ENCODE peak calls at places on chromosomes 5 and 9, in nine cellular contexts. P, Y, T, E, J, V, Z, B and G are unnamed samples.

GRCh38 chr5:10519729-10520128 is 44.1 kb upstream of the ANKRD33B start:
- DNase-seq in E (no peak), J (no peak), P (no peak), Z (no peak), T (no peak), Y (no peak), V (no peak), B (no peak), G (no peak)

GRCh38 chr5:170597109-170597741 is 93.4 kb downstream of the KCNIP1 start:
- DNase-seq in Y (peak; percentile 90), Z (no peak), V (no peak), P (no peak), B (no peak), E (no peak), T (no peak), J (no peak), G (no peak)

GRCh38 chr5:159184858-159185381 is 24.4 kb downstream of the RNF145 start:
- DNase-seq in T (no peak), B (no peak), J (no peak), E (no peak), Z (no peak), Y (peak; percentile 90), V (no peak), P (no peak), G (no peak)

GRCh38 chr5:136026636-136027035 is 2.2 kb upstream of the TGFBI start:
- DNase-seq in J (no peak), T (no peak), P (no peak), Z (peak; percentile 25), B (no peak), E (no peak), V (no peak), Y (no peak), G (no peak)

GRCh38 chr5:102130386-102130785 is 165.7 kb downstream of the SLCO4C1 start:
- DNase-seq in T (no peak), Z (no peak), J (no peak), E (no peak), B (no peak), Y (no peak), V (no peak), P (no peak), G (no peak)

GRCh38 chr9:137828527-137829259 is 48.9 kb upstream of the CACNA1B start:
- DNase-seq in J (no peak), V (no peak), Y (no peak), P (no peak), Z (no peak), T (no peak), B (peak; percentile 16), E (no peak), G (no peak)

GRCh38 chr5:140336388-140336787 is 10.0 kb downstream of the HBEGF start:
- DNase-seq in B (no peak), Y (no peak), Z (no peak), P (no peak), T (peak; percentile 49), V (no peak), J (no peak), E (peak; percentile 38), G (no peak)

GRCh38 chr9:129198737-129199435 is 20.8 kb upstream of the IER5L start:
- DNase-seq in B (no peak), P (no peak), Z (no peak), J (no peak), V (no peak), T (no peak), E (no peak), Y (no peak), G (no peak)

GRCh38 chr5:147554285-147554817 is 44.5 kb upstream of the DPYSL3 start:
- DNase-seq in E (no peak), P (no peak), Y (no peak), J (no peak), V (no peak), Z (no peak), T (no peak), B (no peak), G (no peak)

GRCh38 chr5:179819296-179820126 is 1.2 kb upstream of the SQSTM1 start:
- DNase-seq in Y (peak; percentile 86), T (peak; percentile 82), J (peak; percentile 48), E (peak; percentile 67), V (no peak), Z (peak; percentile 86), P (peak; percentile 41), B (no peak), G (no peak)

GRCh38 chr5:121273818-121274433 is 577.8 kb upstream of the FTMT start:
- DNase-seq in Z (no peak), B (no peak), E (no peak), P (no peak), J (no peak), V (no peak), T (no peak), Y (peak; percentile 72), G (no peak)

GRCh38 chr5:150612905-150613670 is 27.4 kb upstream of the SYNPO start:
- DNase-seq in Y (no peak), B (no peak), E (no peak), Z (no peak), V (no peak), T (peak; percentile 64), P (no peak), J (no peak), G (no peak)

GRCh38 chr5:149061341-149061740 is 1.5 kb downstream of the SH3TC2 start:
- DNase-seq in Y (no peak), Z (no peak), B (no peak), T (no peak), E (no peak), J (no peak), P (no peak), V (no peak), G (no peak)

GRCh38 chr5:40410939-40411635 is 268.6 kb upstream of the PTGER4 start:
- DNase-seq in Z (no peak), T (no peak), Y (no peak), V (no peak), B (no peak), J (no peak), P (no peak), E (no peak), G (no peak)

GRCh38 chr9:11158676-11159075 is 545.9 kb upstream of the PTPRD start:
- DNase-seq in J (no peak), P (no peak), Y (no peak), T (no peak), B (no peak), Z (no peak), E (no peak), V (no peak), G (no peak)

GRCh38 chr9:37025381-37026084 is 8.5 kb downstream of the PAX5 start:
- DNase-seq in B (no peak), P (no peak), Z (no peak), V (no peak), Y (no peak), T (no peak), J (no peak), E (no peak), G (no peak)

GRCh38 chr9:112061152-112061740 is 113.9 kb downstream of the SUSD1 start:
- DNase-seq in B (no peak), V (peak; percentile 80), E (peak; percentile 24), T (no peak), J (no peak), P (no peak), Y (peak; percentile 86), Z (peak; percentile 82), G (peak; percentile 53)

GRCh38 chr5:143800715-143801114 is 11.2 kb upstream of the HMHB1 start:
- DNase-seq in P (no peak), T (no peak), E (no peak), Z (no peak), V (no peak), Y (no peak), J (no peak), B (no peak), G (no peak)

GRCh38 chr9:87405677-87406544 is 91.8 kb upstream of the DAPK1 start:
- DNase-seq in P (no peak), V (peak; percentile 77), Y (no peak), J (no peak), T (no peak), Z (peak; percentile 62), E (no peak), B (no peak), G (no peak)
- H3K4me1 ChIP-seq in P (no peaks in the 10 kb centered on the region), V (no peaks in the 10 kb centered on the region), Y (peaks cover 27% of the 10 kb centered on the region), J (no peaks in the 10 kb centered on the region), T (peaks cover 6% of the 10 kb centered on the region), Z (no peaks in the 10 kb centered on the region), E (no peaks in the 10 kb centered on the region), B (peaks cover 8% of the 10 kb centered on the region), G (no peaks in the 10 kb centered on the region)

GRCh38 chr9:30178586-30178985 is 2205.9 kb upstream of the ACO1 start:
- DNase-seq in Y (no peak), V (no peak), B (no peak), Z (no peak), E (no peak), J (no peak), P (no peak), T (no peak), G (no peak)
- H3K4me1 ChIP-seq in Y (no peaks in the 10 kb centered on the region), V (no peaks in the 10 kb centered on the region), B (no peaks in the 10 kb centered on the region), Z (no peaks in the 10 kb centered on the region), E (no peaks in the 10 kb centered on the region), J (no peaks in the 10 kb centered on the region), P (no peaks in the 10 kb centered on the region), T (no peaks in the 10 kb centered on the region), G (no peaks in the 10 kb centered on the region)

DNA sequence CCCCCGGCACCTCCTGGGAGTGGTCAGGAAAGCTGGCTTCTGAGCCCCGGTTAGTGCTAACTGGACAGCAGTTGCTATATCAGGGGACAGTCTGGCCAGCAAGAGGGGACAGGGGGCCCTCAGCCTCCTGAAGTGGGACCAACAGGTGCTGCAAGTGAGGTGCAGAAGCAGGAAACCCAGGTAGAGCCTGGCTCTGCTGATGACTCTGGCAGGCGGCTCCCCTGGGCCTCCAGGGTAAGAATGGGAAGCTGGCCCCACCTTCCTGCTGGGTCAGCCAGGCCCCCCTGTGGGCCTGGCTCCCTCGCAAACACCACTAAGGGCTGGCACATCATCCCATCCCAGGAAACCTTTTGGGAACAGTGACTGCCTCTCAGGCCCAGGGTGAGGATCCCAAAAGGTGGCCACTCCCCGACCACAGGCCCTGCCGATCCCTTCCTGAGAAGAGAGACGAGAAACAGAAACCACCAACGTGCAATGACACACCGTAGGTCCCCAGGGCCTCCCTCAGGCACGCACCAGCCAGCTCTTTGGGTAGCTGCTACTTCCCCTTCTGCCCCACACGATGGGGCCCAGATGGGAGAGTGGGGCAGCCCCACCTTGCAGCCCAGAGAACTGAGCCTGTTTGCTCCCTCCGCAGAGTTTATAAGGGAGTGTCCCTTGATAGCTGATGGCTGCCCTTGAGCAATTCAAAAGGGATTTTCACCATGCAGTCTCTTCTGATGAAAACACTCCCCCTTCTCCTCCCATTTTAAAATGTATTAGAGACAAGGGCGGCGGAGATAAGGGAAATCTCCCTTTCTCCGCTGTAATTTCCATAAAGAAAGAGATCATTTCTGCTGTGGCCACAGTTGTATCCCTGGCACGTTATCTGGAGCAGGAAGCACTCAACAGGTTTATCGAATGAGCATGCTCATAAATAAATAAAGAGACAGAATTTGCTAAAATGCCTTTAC is 76.8 kb downstream of the STK10 start:
- DNase-seq in T (no peak), V (no peak), Y (peak; percentile 92), B (no peak), P (peak; percentile 64), J (peak; percentile 36), E (no peak), Z (peak; percentile 91), G (no peak)
- H3K4me1 ChIP-seq in T (peaks cover 4% of the 10 kb centered on the region), V (peaks cover 39% of the 10 kb centered on the region), Y (peaks cover 55% of the 10 kb centered on the region), B (peaks cover 2% of the 10 kb centered on the region), P (peaks cover 79% of the 10 kb centered on the region), J (peaks cover 84% of the 10 kb centered on the region), E (peaks cover 38% of the 10 kb centered on the region), Z (peaks cover 26% of the 10 kb centered on the region), G (peaks cover 19% of the 10 kb centered on the region)

DNA sequence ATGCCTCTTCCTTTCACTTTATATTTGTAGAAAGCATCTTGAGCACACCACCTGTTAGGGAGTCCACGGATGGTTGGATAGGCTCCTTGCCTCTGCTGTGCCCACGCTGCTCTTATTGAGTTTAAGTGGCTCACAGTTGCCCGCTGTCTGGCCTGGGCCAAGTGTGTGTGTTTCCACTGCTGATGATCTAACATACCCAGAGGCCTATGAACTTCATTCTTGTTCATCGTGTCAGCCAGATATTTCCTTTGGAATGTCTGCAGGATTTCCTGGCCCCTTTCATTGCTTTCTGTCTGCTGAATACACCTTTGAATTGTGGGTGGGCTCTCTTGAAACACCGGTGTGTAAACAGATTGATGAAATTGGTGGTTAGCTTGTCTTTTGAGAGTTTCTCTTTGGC is 46.6 kb downstream of the MVB12B start:
- DNase-seq in P (no peak), Z (no peak), V (no peak), E (no peak), J (no peak), Y (peak; percentile 70), T (no peak), B (no peak), G (no peak)
- H3K4me1 ChIP-seq in P (peaks cover 5% of the 10 kb centered on the region), Z (peaks cover 17% of the 10 kb centered on the region), V (peaks cover 30% of the 10 kb centered on the region), E (peaks cover 16% of the 10 kb centered on the region), J (no peaks in the 10 kb centered on the region), Y (peaks cover 69% of the 10 kb centered on the region), T (peaks cover 5% of the 10 kb centered on the region), B (peaks cover 4% of the 10 kb centered on the region), G (no peaks in the 10 kb centered on the region)